ENCODE peak calls at places on chromosomes 16 and 17, in seven cellular contexts. E, S, Z, R, K, F and Q are unnamed samples.
A peak's percentile ranks its signal among the peaks of the same experiment; 100 is the strongest.

GRCh38 chr17:80146121-80147034 is 550 bp downstream of the EIF4A3 start:
- DNase-seq in S (no peak), Z (peak; percentile 27), R (no peak), F (peak; percentile 45), K (no peak), E (no peak), Q (no peak)

GRCh38 chr16:82748026-82748425 is 121.3 kb downstream of the CDH13 start:
- DNase-seq in S (no peak), R (no peak), Z (peak; percentile 78), F (peak; percentile 80), E (no peak), K (no peak), Q (no peak)

GRCh38 chr16:84555418-84556196 is 51.1 kb upstream of the MEAK7 start:
- DNase-seq in K (no peak), R (no peak), Z (no peak), S (no peak), F (no peak), E (no peak), Q (no peak)

GRCh38 chr17:71302721-71303549 is 817.9 kb upstream of the SOX9 start:
- DNase-seq in Z (no peak), F (no peak), E (no peak), K (no peak), R (no peak), S (no peak), Q (no peak)

GRCh38 chr17:74770498-74771318 is 5.4 kb downstream of the NAT9 start:
- DNase-seq in E (peak; percentile 69), F (peak; percentile 31), S (peak; percentile 69), Z (peak; percentile 73), K (peak; percentile 86), R (peak; percentile 50), Q (peak; percentile 73)

GRCh38 chr16:47907109-47907508 is 248.7 kb downstream of the ABCC12 start:
- DNase-seq in E (no peak), F (no peak), K (no peak), R (no peak), S (no peak), Z (no peak), Q (no peak)

GRCh38 chr16:66266436-66267286 is 99.8 kb upstream of the CDH5 start:
- DNase-seq in E (no peak), Z (no peak), R (no peak), F (no peak), S (no peak), K (no peak), Q (no peak)

GRCh38 chr17:5587431-5588032 is 3.2 kb upstream of the NLRP1 start:
- DNase-seq in R (no peak), K (no peak), Z (peak; percentile 82), F (peak; percentile 58), S (peak; percentile 67), E (peak; percentile 72), Q (peak; percentile 33)

GRCh38 chr17:69060835-69061234 is at the start of gene ABCA9:
- DNase-seq in K (no peak), E (no peak), R (no peak), S (no peak), Z (no peak), F (no peak), Q (no peak)